ENCODE peak calls at places on chromosomes 1 and 21, in four cellular contexts. T is A172; H is activated naive CD4-positive, alpha-beta T cell; R is NCI-H2081. E is an unnamed sample.

GRCh38 chr1:231172411-231172810 is 10.6 kb downstream of the TRIM67 start:
- DNase-seq in T (no peak), H (no peak), R (no peak), E (no peak)

GRCh38 chr1:28501925-28502324 is 3.9 kb upstream of the RCC1 start:
- DNase-seq in T (no peak), H (no peak), R (no peak), E (no peak)

GRCh38 chr1:44698138-44698537 is 23.6 kb downstream of the ARMH1 start:
- DNase-seq in T (no peak), H (no peak), R (no peak), E (no peak)

GRCh38 chr1:151399890-151400235 is 490 bp downstream of the PSMB4 start:
- DNase-seq in T (peak; percentile 48), H (no peak), R (peak; percentile 41), E (no peak)

GRCh38 chr1:53593758-53594380 is 134.7 kb downstream of the DMRTB1 start:
- DNase-seq in T (no peak), H (no peak), R (no peak), E (no peak)

GRCh38 chr1:25443030-25443699 is 12.5 kb downstream of the MACO1 start:
- DNase-seq in T (no peak), H (no peak), R (no peak), E (no peak)

GRCh38 chr1:165851034-165851658 is 23.7 kb downstream of the UCK2 start:
- DNase-seq in T (peak; percentile 73), H (no peak), R (no peak), E (no peak)

GRCh38 chr1:27469334-27469733 is 20.6 kb downstream of the WASF2 start:
- DNase-seq in T (no peak), H (no peak), R (no peak), E (no peak)

GRCh38 chr1:174219606-174220370 is 60.5 kb downstream of the RABGAP1L start:
- DNase-seq in T (no peak), H (no peak), R (no peak), E (no peak)

GRCh38 chr1:188237573-188238353 is 1409.0 kb downstream of the PLA2G4A start:
- DNase-seq in T (peak; percentile 66), H (no peak), R (no peak), E (no peak)

GRCh38 chr1:175400811-175401210 is 208.2 kb upstream of the KIAA0040 start:
- DNase-seq in T (no peak), H (no peak), R (no peak), E (peak; percentile 84)

GRCh38 chr21:37445228-37445627 is 78.7 kb downstream of the DYRK1A start:
- DNase-seq in T (no peak), H (no peak), R (no peak), E (no peak)

GRCh38 chr21:29453511-29453910 is 154.8 kb downstream of the BACH1 start:
- DNase-seq in T (no peak), H (no peak), R (no peak), E (no peak)

GRCh38 chr1:221868894-221869293 is 127.0 kb upstream of the DUSP10 start:
- DNase-seq in T (peak; percentile 57), H (no peak), R (peak; percentile 76), E (no peak)

GRCh38 chr1:109751531-109752260 is 10.9 kb upstream of the GSTM3 start:
- DNase-seq in T (no peak), H (no peak), R (no peak), E (no peak)

GRCh38 chr1:153919879-153920852 is 2.6 kb downstream of the GATAD2B start:
- DNase-seq in T (peak; percentile 45), H (no peak), R (peak; percentile 17), E (no peak)

GRCh38 chr21:41819236-41819855 is 52.5 kb upstream of the RIPK4 start:
- DNase-seq in T (no peak), H (no peak), R (no peak), E (no peak)

GRCh38 chr1:41842282-41842681 is 76.4 kb downstream of the HIVEP3 start:
- DNase-seq in T (no peak), H (no peak), R (no peak), E (no peak)

GRCh38 chr21:29601072-29601471 is 302.4 kb downstream of the BACH1 start:
- DNase-seq in T (no peak), H (no peak), R (no peak), E (no peak)

GRCh38 chr1:235397733-235398132 is 30.5 kb downstream of the TBCE start:
- DNase-seq in T (peak; percentile 75), H (no peak), R (no peak), E (no peak)

GRCh38 chr1:155242805-155243358 is 12.4 kb downstream of the ENTREP3 start:
- DNase-seq in T (no peak), H (no peak), R (no peak), E (no peak)

GRCh38 chr1:246753670-246754535 is 29.7 kb downstream of the SCCPDH start:
- DNase-seq in T (peak; percentile 41), H (no peak), R (peak; percentile 51), E (peak; percentile 25)

GRCh38 chr1:156931974-156932710 is 11.7 kb downstream of the LRRC71 start:
- DNase-seq in T (no peak), H (no peak), R (no peak), E (no peak)

GRCh38 chr1:109274533-109275476 is 8.1 kb downstream of the PSRC1 start:
- DNase-seq in T (peak; percentile 87), H (no peak), R (peak; percentile 50), E (peak; percentile 31)

GRCh38 chr1:180643693-180644092 is 11.9 kb downstream of the XPR1 start:
- DNase-seq in T (peak; percentile 42), H (no peak), R (peak; percentile 74), E (peak; percentile 40)

GRCh38 chr1:43531453-43531905 is 796 bp downstream of the PTPRF start:
- DNase-seq in T (no peak), H (no peak), R (no peak), E (no peak)

GRCh38 chr1:40878906-40879305 is 16.7 kb upstream of the CITED4 start:
- DNase-seq in T (no peak), H (no peak), R (no peak), E (no peak)

GRCh38 chr1:153518562-153518961 is 17.2 kb downstream of the S100A6 start:
- DNase-seq in T (no peak), H (no peak), R (no peak), E (no peak)

GRCh38 chr1:168918860-168919741 is 187.4 kb upstream of the ATP1B1 start:
- DNase-seq in T (no peak), H (no peak), R (peak; percentile 9), E (no peak)

GRCh38 chr1:203521071-203521794 is 27.3 kb downstream of the OPTC start:
- DNase-seq in T (no peak), H (no peak), R (peak; percentile 68), E (peak; percentile 11)

GRCh38 chr1:17611991-17612390 is 72.5 kb downstream of the ARHGEF10L start:
- DNase-seq in T (peak; percentile 26), H (no peak), R (no peak), E (no peak)

GRCh38 chr1:184502154-184502553 is 115.3 kb downstream of the C1orf21 start:
- DNase-seq in T (no peak), H (no peak), R (peak; percentile 58), E (no peak)

GRCh38 chr1:14568716-14569115 is 29.8 kb upstream of the KAZN start:
- DNase-seq in T (no peak), H (no peak), R (no peak), E (no peak)

GRCh38 chr1:240765732-240766363 is 153.9 kb upstream of the GREM2 start:
- DNase-seq in T (peak; percentile 88), H (no peak), R (no peak), E (no peak)

GRCh38 chr1:32627596-32628162 is 22.7 kb downstream of the ZBTB8OS start:
- DNase-seq in T (no peak), H (no peak), R (no peak), E (no peak)

GRCh38 chr1:17539526-17540254 is at the start of gene ARHGEF10L:
- DNase-seq in T (no peak), H (no peak), R (no peak), E (no peak)